ENCODE peak calls at places on chromosomes 2 and 18, in five cellular contexts. K is GM12891, I is transverse colon, X is HepG2, W is breast epithelium. F is an unnamed sample.

GRCh38 chr2:171319164-171319810 is 114.5 kb downstream of the METTL8 start:
- DNase-seq in K (no peak), I (no peak), X (no peak), W (no peak), F (no peak)

GRCh38 chr2:127083819-127084503 is 23.0 kb downstream of the BIN1 start:
- DNase-seq in K (no peak), I (peak), X (no peak), W (peak), F (no peak)

GRCh38 chr2:219331560-219332213 is 857 bp downstream of the RESP18 start:
- DNase-seq in K (no peak), I (peak), X (no peak), W (no peak), F (no peak)

GRCh38 chr18:26941608-26942007 is 76.1 kb upstream of the AQP4 start:
- DNase-seq in K (no peak), I (no peak), X (no peak), W (no peak), F (no peak)

GRCh38 chr2:166106431-166107015 is 21.3 kb downstream of the SCN1A start:
- DNase-seq in K (no peak), I (no peak), X (peak), W (no peak), F (no peak)

GRCh38 chr2:232013701-232014353 is 52.3 kb downstream of the DIS3L2 start:
- DNase-seq in K (no peak), I (no peak), X (no peak), W (no peak), F (no peak)

GRCh38 chr18:35775887-35776286 is 194.3 kb downstream of the GALNT1 start:
- DNase-seq in K (no peak), I (no peak), X (no peak), W (no peak), F (no peak)

GRCh38 chr2:237143676-237144440 is 58.2 kb downstream of the COPS8 start:
- DNase-seq in K (no peak), I (no peak), X (no peak), W (no peak), F (no peak)

GRCh38 chr2:194060269-194060668 is 1596.8 kb upstream of the SLC39A10 start:
- DNase-seq in K (no peak), I (no peak), X (no peak), W (no peak), F (no peak)

GRCh38 chr2:6654279-6654678 is 211.4 kb downstream of the CMPK2 start:
- DNase-seq in K (no peak), I (no peak), X (no peak), W (no peak), F (no peak)

GRCh38 chr18:59867337-59868104 is 32.3 kb upstream of the PMAIP1 start:
- DNase-seq in K (no peak), I (no peak), X (no peak), W (no peak), F (no peak)

GRCh38 chr2:239225921-239226561 is 174.8 kb downstream of the HDAC4 start:
- DNase-seq in K (no peak), I (no peak), X (no peak), W (no peak), F (peak)

GRCh38 chr2:229942671-229943070 is 20.4 kb downstream of the FBXO36 start:
- DNase-seq in K (no peak), I (no peak), X (no peak), W (no peak), F (no peak)

GRCh38 chr18:45517181-45517741 is 98.0 kb upstream of the SLC14A2 start:
- DNase-seq in K (no peak), I (no peak), X (no peak), W (no peak), F (no peak)

GRCh38 chr2:173049732-173050314 is 25.8 kb upstream of the MAP3K20 start:
- DNase-seq in K (no peak), I (no peak), X (no peak), W (no peak), F (no peak)

GRCh38 chr2:235098736-235099494 is 147.1 kb downstream of the SH3BP4 start:
- DNase-seq in K (no peak), I (no peak), X (no peak), W (no peak), F (no peak)

GRCh38 chr2:45170976-45171514 is 161.8 kb upstream of the SIX2 start:
- DNase-seq in K (no peak), I (no peak), X (no peak), W (no peak), F (no peak)

DNA sequence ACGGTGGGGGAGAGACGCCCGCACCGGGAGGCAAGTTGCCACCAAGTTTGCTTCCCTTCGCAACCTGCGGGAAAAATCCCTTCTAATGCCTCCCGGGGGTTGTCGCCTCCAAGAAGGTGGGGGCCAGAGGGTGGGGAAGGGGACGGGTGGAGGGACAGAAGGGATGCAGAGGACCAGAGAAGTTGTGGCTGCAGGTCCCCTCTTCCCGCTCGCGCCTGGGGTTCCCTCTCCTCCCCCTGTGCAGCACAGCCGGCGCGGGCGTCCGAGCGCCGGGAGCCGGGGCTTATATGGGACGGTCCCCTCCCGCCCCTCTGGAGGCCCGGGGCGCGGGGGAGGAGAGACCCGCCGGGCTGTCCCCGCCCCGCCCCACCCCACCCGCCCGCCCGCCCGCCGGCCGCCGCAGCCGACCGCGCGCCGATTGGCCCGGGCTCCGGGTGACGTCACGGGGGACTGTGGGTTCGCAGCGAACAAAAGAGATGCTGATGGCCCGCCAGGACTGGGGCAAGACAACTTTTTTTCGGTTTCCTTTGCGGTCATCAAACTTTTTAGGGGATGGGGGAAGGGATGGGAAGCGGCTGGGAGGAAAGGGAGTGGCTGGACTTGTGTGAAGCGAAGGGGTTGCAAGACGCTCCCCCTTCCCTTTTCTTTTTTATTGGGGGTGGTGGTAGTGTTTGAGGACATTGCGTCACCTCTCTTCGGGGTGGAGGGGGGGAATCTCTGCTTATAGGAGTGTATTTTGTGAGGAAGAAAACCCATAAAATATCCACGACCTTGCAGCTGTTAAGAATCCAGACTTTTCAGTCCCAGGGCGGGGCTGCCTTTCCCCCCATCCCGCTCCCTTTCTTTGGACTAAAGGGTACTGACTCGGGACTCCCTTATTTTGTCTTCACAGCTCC is at the start of gene FN1:
- DNase-seq in K (peak), I (peak), X (peak), W (peak), F (peak)
- TF ChIP-seq POLR2A in K (no peak), I (peak), X (peak), W (no peak), F (no peak)

GRCh38 chr2:20573611-20574422 is 77.1 kb downstream of the HS1BP3 start:
- DNase-seq in K (no peak), I (peak), X (no peak), W (no peak), F (no peak)
- TF ChIP-seq POLR2AphosphoS5 in K (no peak), I (no peak), X (no peak), W (peak), F (no peak)

GRCh38 chr2:43269074-43269572 is 42.7 kb upstream of the ZFP36L2 start:
- DNase-seq in K (no peak), I (peak), X (no peak), W (no peak), F (peak)
- TF ChIP-seq POLR2A in K (no peak), I (no peak), X (no peak), W (no peak), F (no peak)

GRCh38 chr2:143481728-143482127 is 352.5 kb downstream of the ARHGAP15 start:
- DNase-seq in K (no peak), I (no peak), X (no peak), W (no peak), F (no peak)

GRCh38 chr2:143480586-143481230 is 351.5 kb downstream of the ARHGAP15 start:
- DNase-seq in K (no peak), I (no peak), X (no peak), W (no peak), F (no peak)

GRCh38 chr2:143482761-143483160 is 353.5 kb downstream of the ARHGAP15 start:
- DNase-seq in K (no peak), I (no peak), X (no peak), W (no peak), F (no peak)

GRCh38 chr2:143481231-143481613 is 352.0 kb downstream of the ARHGAP15 start:
- DNase-seq in K (no peak), I (no peak), X (no peak), W (no peak), F (no peak)

DNA sequence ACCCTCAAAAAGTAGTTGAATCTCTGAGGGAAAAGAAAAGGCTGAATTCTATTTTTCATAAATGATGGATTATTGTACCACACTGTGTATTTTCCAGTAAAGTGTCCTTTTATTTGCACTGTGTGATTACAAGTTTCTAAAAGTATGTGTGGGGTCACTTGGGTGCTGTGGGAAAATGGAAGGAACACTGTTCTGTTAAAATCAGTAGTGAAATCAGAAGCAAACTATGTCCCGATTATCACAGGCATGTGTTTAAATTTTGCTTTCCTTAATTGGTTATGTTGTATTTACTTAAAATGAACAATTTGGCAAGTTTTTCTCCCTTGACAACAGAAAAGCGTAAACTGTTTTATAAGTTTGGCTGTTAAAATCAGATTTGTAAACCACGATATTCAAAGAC is 353.1 kb downstream of the ARHGAP15 start:
- DNase-seq in K (no peak), I (no peak), X (no peak), W (no peak), F (no peak)
- TF ChIP-seq POLR2AphosphoS5 in K (no peak), I (peak), X (no peak), W (no peak), F (no peak)

GRCh38 chr2:227871375-227871788 is at the start of gene DAW1:
- DNase-seq in K (peak), I (peak), X (peak), W (no peak), F (peak)
- TF ChIP-seq POLR2A in K (no peak), I (no peak), X (no peak), W (no peak), F (no peak)

DNA sequence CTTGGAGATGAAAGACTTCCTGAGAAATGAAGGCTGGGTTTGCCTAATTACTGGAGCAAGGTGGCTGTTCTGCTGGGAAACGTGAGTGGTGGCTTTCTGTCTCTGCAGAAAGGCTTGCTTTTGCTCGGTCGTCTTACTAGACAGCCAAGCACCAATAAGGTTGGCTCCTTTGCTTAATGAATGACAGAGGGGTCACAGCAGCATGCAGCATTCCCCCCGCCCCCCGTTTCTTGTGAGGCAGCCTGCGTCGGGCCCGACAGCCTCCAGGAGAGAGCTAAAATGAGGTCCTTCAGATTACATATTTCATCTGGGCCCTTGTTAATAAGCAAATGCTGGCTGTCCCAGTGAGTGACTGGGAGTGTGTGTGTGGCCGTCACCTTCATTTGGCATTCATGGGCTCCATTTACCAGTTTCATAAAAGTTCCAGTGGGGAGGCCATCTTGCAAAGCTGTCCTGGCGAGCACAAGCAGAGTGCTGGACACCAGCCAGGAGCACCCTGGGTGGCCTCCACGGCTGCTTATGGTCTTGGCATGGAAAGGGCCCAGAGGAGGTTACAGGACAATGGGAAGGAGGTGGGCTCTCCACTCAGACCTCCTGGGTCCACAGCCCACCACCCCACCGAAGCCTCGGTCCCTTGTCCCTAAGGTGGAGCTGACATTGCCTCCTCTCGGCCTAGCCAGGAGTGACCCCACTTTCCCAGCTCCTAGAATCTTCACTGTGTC is 37.2 kb downstream of the ODC1 start:
- DNase-seq in K (no peak), I (no peak), X (no peak), W (no peak), F (no peak)
- TF ChIP-seq POLR2AphosphoS5 in K (no peak), I (no peak), X (no peak), W (no peak), F (no peak)

GRCh38 chr2:160270571-160271113 is 70.6 kb upstream of the ITGB6 start:
- DNase-seq in K (no peak), I (no peak), X (no peak), W (no peak), F (no peak)

GRCh38 chr2:160268382-160268781 is 68.3 kb upstream of the ITGB6 start:
- DNase-seq in K (no peak), I (no peak), X (no peak), W (no peak), F (no peak)

GRCh38 chr2:160271166-160272086 is 71.4 kb upstream of the ITGB6 start:
- DNase-seq in K (no peak), I (no peak), X (no peak), W (no peak), F (no peak)

GRCh38 chr2:160269365-160269764 is 69.3 kb upstream of the ITGB6 start:
- DNase-seq in K (no peak), I (no peak), X (no peak), W (no peak), F (no peak)

GRCh38 chr2:160269803-160270570 is 69.9 kb upstream of the ITGB6 start:
- DNase-seq in K (peak), I (peak), X (peak), W (peak), F (peak)
- TF ChIP-seq POLR2A in K (no peak), I (peak), X (no peak), W (no peak), F (no peak)

F was measured in spleen.